ENCODE peak calls at places on chromosomes 16 and 17, in seven cellular contexts. E, C, S, X, B, L and K are unnamed samples.

GRCh38 chr17:38583176-38583575 is 22.6 kb downstream of the SRCIN1 start:
- DNase-seq in C (no peak), B (no peak), L (no peak), E (no peak), X (no peak), S (no peak), K (no peak)

GRCh38 chr16:81636298-81636960 is 142.7 kb upstream of the PLCG2 start:
- DNase-seq in L (no peak), E (no peak), S (no peak), X (peak), C (no peak), B (no peak), K (no peak)

GRCh38 chr17:57442401-57442823 is 186.1 kb downstream of the MSI2 start:
- DNase-seq in B (peak), X (no peak), E (no peak), S (no peak), C (no peak), L (no peak), K (peak)

GRCh38 chr16:11251525-11252481 is 4.2 kb downstream of the SOCS1 start:
- DNase-seq in C (no peak), S (no peak), X (no peak), L (no peak), E (no peak), B (peak), K (peak)

GRCh38 chr16:65024649-65025243 is 97.1 kb downstream of the CDH11 start:
- DNase-seq in B (peak), S (no peak), L (no peak), E (no peak), C (no peak), X (peak), K (peak)

GRCh38 chr17:40519089-40519775 is 17.8 kb upstream of the TNS4 start:
- DNase-seq in X (peak), S (no peak), B (no peak), L (no peak), C (no peak), E (no peak), K (no peak)

GRCh38 chr17:27463235-27463677 is 7.0 kb downstream of the KSR1 start:
- DNase-seq in S (no peak), B (no peak), E (no peak), L (no peak), X (peak), C (no peak), K (no peak)

GRCh38 chr16:19085679-19086200 is 18.3 kb downstream of the COQ7 start:
- DNase-seq in X (no peak), E (no peak), L (peak), B (peak), C (no peak), S (no peak), K (no peak)

GRCh38 chr16:69405757-69406156 is 18.7 kb upstream of the CYB5B start:
- DNase-seq in S (no peak), L (no peak), E (no peak), B (no peak), X (peak), C (no peak), K (no peak)

GRCh38 chr17:32111141-32111771 is 31.0 kb upstream of the RHOT1 start:
- DNase-seq in C (no peak), L (peak), S (peak), X (no peak), E (peak), B (peak), K (peak)

GRCh38 chr16:80084614-80085013 is 456.2 kb upstream of the DYNLRB2 start:
- DNase-seq in L (peak), S (peak), E (peak), C (peak), B (peak), X (peak), K (no peak)

GRCh38 chr17:36481829-36482228 is 4.7 kb upstream of the ZNHIT3 start:
- DNase-seq in C (no peak), E (no peak), B (no peak), S (no peak), X (no peak), L (no peak), K (no peak)
- H3K23ac ChIP-seq in C (no peak), E (no peak), B (no peak), S (no peak), X (no peak), L (no peak), K (peak)

DNA sequence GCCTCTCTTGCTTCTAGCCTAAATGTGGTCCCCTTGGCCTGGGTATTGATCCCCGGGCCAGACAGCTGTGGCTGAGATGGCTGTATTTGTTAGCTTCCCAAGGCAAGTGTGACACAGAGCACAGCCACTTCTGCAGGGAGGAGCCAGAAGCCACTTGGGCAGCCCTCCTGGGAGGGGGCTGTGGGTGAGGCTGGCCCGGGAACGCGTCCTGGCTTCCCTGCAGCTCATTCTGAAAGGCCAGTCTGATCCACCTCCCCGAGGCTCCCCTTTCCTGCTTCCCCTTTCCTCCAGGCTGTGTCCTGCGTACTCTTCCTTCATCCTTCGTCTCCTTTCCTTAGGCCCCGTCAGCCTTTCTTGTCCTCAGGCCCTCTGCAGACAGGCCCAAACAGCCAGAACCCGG is 8.0 kb downstream of the SERPINF2 start:
- DNase-seq in E (no peak), C (no peak), B (no peak), L (no peak), S (no peak), X (no peak), K (no peak)
- H3K23ac ChIP-seq in E (no peak), C (no peak), B (no peak), L (no peak), S (no peak), X (no peak), K (no peak)

DNA sequence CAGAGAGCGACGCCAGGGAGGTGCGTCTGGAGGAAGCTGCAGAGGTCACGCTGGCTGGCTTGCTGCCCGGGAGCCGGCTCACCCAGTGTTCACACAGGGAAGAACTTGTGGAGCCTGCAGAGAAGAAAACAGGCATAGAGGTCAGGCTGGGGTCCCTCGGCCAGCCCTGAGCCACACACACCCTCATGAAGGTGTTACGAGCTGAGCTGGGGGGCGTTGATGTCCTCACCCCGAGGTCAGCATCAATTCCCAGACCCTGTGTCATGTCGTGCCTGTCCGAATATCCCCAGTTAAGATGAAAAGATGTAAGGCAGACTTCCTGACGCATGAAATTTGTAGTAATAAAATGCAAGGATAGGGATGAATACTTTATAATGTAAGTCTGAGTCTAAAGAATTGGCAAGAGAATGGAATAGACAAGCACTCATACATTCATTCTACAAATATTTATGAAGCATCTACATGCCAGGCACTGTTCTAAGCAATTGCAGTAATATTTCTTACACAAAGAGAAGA is 77.1 kb downstream of the USP31 start:
- DNase-seq in C (no peak), X (peak), B (peak), L (no peak), S (no peak), E (no peak), K (peak)
- H3K23ac ChIP-seq in C (no peak), X (no peak), B (no peak), L (no peak), S (no peak), E (no peak), K (no peak)

GRCh38 chr16:1316033-1316405 is 6.6 kb downstream of the UBE2I start:
- DNase-seq in E (no peak), X (no peak), C (no peak), B (no peak), L (no peak), S (no peak), K (no peak)
- H3K23ac ChIP-seq in E (no peak), X (no peak), C (no peak), B (no peak), L (no peak), S (no peak), K (no peak)

DNA sequence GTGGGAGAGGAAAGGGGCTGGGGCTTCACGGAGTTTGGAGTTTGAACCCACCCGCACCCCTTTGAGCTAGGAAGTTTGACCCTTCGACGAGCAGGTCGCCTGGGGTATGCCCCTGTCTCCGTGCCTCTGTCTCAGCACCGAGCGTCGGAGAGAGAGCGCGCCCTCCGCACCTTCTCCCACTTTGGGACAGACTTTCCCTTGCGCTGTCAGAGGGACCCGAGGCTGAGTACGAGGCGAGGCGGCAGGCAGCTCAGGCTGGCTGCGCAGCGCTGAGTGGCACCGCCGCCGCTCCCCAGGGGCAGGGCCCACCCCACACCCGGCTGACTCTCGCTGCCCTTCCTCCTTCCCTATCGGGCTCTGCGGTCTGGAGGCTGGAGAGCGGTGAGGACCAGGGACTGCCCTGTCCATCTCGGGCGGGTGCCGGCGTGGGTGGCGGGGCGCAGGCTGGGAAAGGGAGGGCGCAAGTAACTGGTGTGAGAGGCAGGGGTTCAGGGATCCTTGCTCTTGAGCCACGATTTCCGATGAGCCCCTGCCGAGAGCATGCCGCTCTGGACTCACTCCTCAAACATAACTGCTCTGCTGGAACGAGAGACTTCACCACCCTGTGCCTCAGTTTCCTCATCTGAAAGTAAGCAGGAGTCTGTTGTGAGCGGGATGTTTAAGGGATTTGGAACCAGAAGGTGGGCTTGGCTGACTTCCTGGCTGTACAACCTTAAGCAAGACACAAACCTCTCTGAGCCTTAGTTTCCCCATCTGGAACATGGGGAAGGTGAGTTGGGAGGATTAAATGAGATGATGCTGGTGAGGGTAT is 981 bp downstream of the BEAN1 start:
- DNase-seq in B (peak), L (no peak), S (peak), E (no peak), C (no peak), X (peak), K (no peak)
- H3K23ac ChIP-seq in B (peak), L (no peak), S (no peak), E (no peak), C (peak), X (no peak), K (no peak)